ENCODE peak calls at places on chromosomes 6 and 20, in nine cellular contexts. T, E, M, C, O, N, F, Q and Z are unnamed samples.

GRCh38 chr6:31010393-31011060 is at the start of gene MUC22:
- DNase-seq in T (no peak), E (no peak), M (no peak), C (no peak), O (peak), N (peak), F (no peak), Q (no peak), Z (no peak)

GRCh38 chr20:15889073-15889923 is 684.0 kb downstream of the KIF16B start:
- DNase-seq in T (no peak), E (no peak), M (no peak), C (no peak), O (no peak), N (no peak), F (no peak), Q (no peak), Z (no peak)

GRCh38 chr20:61317966-61318520 is 66.0 kb downstream of the CDH4 start:
- DNase-seq in T (no peak), E (no peak), M (no peak), C (no peak), O (no peak), N (no peak), F (no peak), Q (no peak), Z (no peak)

GRCh38 chr20:62523473-62524203 is 47.8 kb upstream of the GATA5 start:
- DNase-seq in T (no peak), E (no peak), M (peak), C (peak), O (peak), N (peak), F (peak), Q (no peak), Z (peak)

GRCh38 chr6:91482498-91482897 is 895.6 kb upstream of the MAP3K7 start:
- DNase-seq in T (no peak), E (no peak), M (no peak), C (no peak), O (no peak), N (no peak), F (no peak), Q (no peak), Z (no peak)

GRCh38 chr6:14804444-14805210 is 441.2 kb upstream of the JARID2 start:
- DNase-seq in T (no peak), E (peak), M (no peak), C (no peak), O (peak), N (peak), F (no peak), Q (peak), Z (no peak)

GRCh38 chr6:118903134-118903533 is 9.2 kb downstream of the ASF1A start:
- DNase-seq in T (no peak), E (no peak), M (no peak), C (no peak), O (no peak), N (no peak), F (no peak), Q (no peak), Z (no peak)

GRCh38 chr6:30938730-30939129 is 2.0 kb upstream of the MUCL3 start:
- DNase-seq in T (no peak), E (no peak), M (no peak), C (no peak), O (no peak), N (no peak), F (no peak), Q (no peak), Z (no peak)

GRCh38 chr6:106972500-106972899 is 2.0 kb downstream of the CD24 start:
- DNase-seq in T (no peak), E (no peak), M (no peak), C (no peak), O (no peak), N (no peak), F (no peak), Q (no peak), Z (no peak)

GRCh38 chr20:4781211-4781610 is 59.5 kb downstream of the PRND start:
- DNase-seq in T (no peak), E (no peak), M (no peak), C (no peak), O (no peak), N (no peak), F (no peak), Q (no peak), Z (no peak)

GRCh38 chr6:3755637-3756515 is 4.4 kb upstream of the PXDC1 start:
- DNase-seq in T (no peak), E (no peak), M (no peak), C (no peak), O (peak), N (peak), F (no peak), Q (no peak), Z (no peak)

GRCh38 chr6:108168501-108168979 is 2.7 kb downstream of the NR2E1 start:
- DNase-seq in T (no peak), E (no peak), M (no peak), C (peak), O (peak), N (no peak), F (no peak), Q (no peak), Z (no peak)

GRCh38 chr6:16108996-16109658 is 19.8 kb upstream of the MYLIP start:
- DNase-seq in T (no peak), E (no peak), M (no peak), C (no peak), O (no peak), N (no peak), F (no peak), Q (no peak), Z (no peak)

GRCh38 chr20:32378461-32378860 is 20.3 kb downstream of the ASXL1 start:
- DNase-seq in T (no peak), E (no peak), M (no peak), C (no peak), O (no peak), N (no peak), F (no peak), Q (no peak), Z (no peak)

GRCh38 chr6:24663198-24663597 is 3.5 kb downstream of the TDP2 start:
- DNase-seq in T (no peak), E (no peak), M (no peak), C (no peak), O (no peak), N (no peak), F (no peak), Q (no peak), Z (no peak)

GRCh38 chr6:73586416-73586974 is 65.7 kb upstream of the EEF1A1 start:
- DNase-seq in T (no peak), E (no peak), M (no peak), C (no peak), O (peak), N (peak), F (no peak), Q (peak), Z (no peak)

GRCh38 chr6:16851758-16852157 is 90.5 kb upstream of the ATXN1 start:
- DNase-seq in T (no peak), E (no peak), M (no peak), C (no peak), O (no peak), N (peak), F (no peak), Q (no peak), Z (no peak)

GRCh38 chr6:158649289-158650143 is at the start of gene SYTL3:
- DNase-seq in T (peak), E (peak), M (peak), C (no peak), O (peak), N (peak), F (peak), Q (no peak), Z (peak)

GRCh38 chr6:132792510-132792909 is 5.9 kb downstream of the SLC18B1 start:
- DNase-seq in T (no peak), E (no peak), M (no peak), C (no peak), O (no peak), N (no peak), F (no peak), Q (no peak), Z (no peak)

GRCh38 chr6:16827627-16828026 is 66.4 kb upstream of the ATXN1 start:
- DNase-seq in T (no peak), E (no peak), M (no peak), C (no peak), O (no peak), N (no peak), F (no peak), Q (no peak), Z (no peak)

GRCh38 chr6:49576618-49577017 is 26.1 kb downstream of the C6orf141 start:
- DNase-seq in T (no peak), E (no peak), M (no peak), C (no peak), O (no peak), N (no peak), F (no peak), Q (no peak), Z (no peak)

GRCh38 chr6:49479308-49480004 is 16.3 kb downstream of the CENPQ start:
- DNase-seq in T (no peak), E (no peak), M (no peak), C (no peak), O (no peak), N (no peak), F (no peak), Q (no peak), Z (no peak)

GRCh38 chr6:74073429-74073828 is 377.4 kb downstream of the CD109 start:
- DNase-seq in T (no peak), E (no peak), M (no peak), C (no peak), O (peak), N (peak), F (no peak), Q (no peak), Z (no peak)

GRCh38 chr20:17357238-17357637 is 130.4 kb downstream of the PCSK2 start:
- DNase-seq in T (no peak), E (no peak), M (no peak), C (no peak), O (no peak), N (no peak), F (no peak), Q (no peak), Z (no peak)

GRCh38 chr6:30841644-30842504 is 42.4 kb upstream of the DDR1 start:
- DNase-seq in T (no peak), E (no peak), M (no peak), C (no peak), O (no peak), N (peak), F (no peak), Q (no peak), Z (no peak)

GRCh38 chr6:117483645-117484016 is 1.2 kb downstream of the DCBLD1 start:
- DNase-seq in T (no peak), E (no peak), M (no peak), C (no peak), O (peak), N (peak), F (peak), Q (no peak), Z (no peak)

GRCh38 chr6:149913085-149913484 is 9.8 kb downstream of the RAET1G start:
- DNase-seq in T (no peak), E (peak), M (no peak), C (no peak), O (peak), N (peak), F (no peak), Q (no peak), Z (no peak)

GRCh38 chr6:132661906-132662305 is 2.9 kb upstream of the TAAR1 start:
- DNase-seq in T (no peak), E (no peak), M (no peak), C (no peak), O (no peak), N (no peak), F (no peak), Q (no peak), Z (no peak)

GRCh38 chr6:87837876-87838275 is 135.8 kb upstream of the AKIRIN2 start:
- DNase-seq in T (no peak), E (no peak), M (no peak), C (no peak), O (no peak), N (no peak), F (no peak), Q (no peak), Z (no peak)

GRCh38 chr20:706366-706885 is 30.8 kb upstream of the SCRT2 start:
- DNase-seq in T (no peak), E (no peak), M (peak), C (no peak), O (no peak), N (no peak), F (no peak), Q (no peak), Z (no peak)